ENCODE peak calls at places on chromosomes 5 and 9, in four cellular contexts. S is psoas muscle, O is A549, J is IMR-90. F is an unnamed sample. For H3K4me1, the result is how much of the 10 kb centered on the place peaks cover.

GRCh38 chr9:123339666-123340414 is 16.2 kb upstream of the CRB2 start:
- DNase-seq in O (no peak), J (no peak), S (no peak), F (no peak)

GRCh38 chr5:141848771-141849370 is 29.3 kb downstream of the PCDH1 start:
- DNase-seq in O (peak), J (peak), S (no peak), F (no peak)

GRCh38 chr9:127767909-127768331 is 10.5 kb downstream of the SH2D3C start:
- DNase-seq in O (no peak), J (peak), S (no peak), F (no peak)

GRCh38 chr5:74673011-74673790 is 11.8 kb upstream of the HEXB start:
- DNase-seq in J (peak), O (peak), S (no peak), F (no peak)

GRCh38 chr5:154713615-154714125 is 41.5 kb upstream of the LARP1 start:
- DNase-seq in S (no peak), J (peak), O (no peak), F (no peak)

GRCh38 chr5:42940853-42941252 is 99.3 kb downstream of the ANXA2R start:
- DNase-seq in J (no peak), S (no peak), O (no peak), F (no peak)

GRCh38 chr9:96651626-96652025 is 3.5 kb downstream of the PRXL2C start:
- DNase-seq in J (peak), S (no peak), O (peak), F (no peak)

GRCh38 chr9:112489876-112490661 is 3.4 kb downstream of the KIAA1958 start:
- DNase-seq in J (no peak), O (no peak), S (no peak), F (no peak)

GRCh38 chr9:136955943-136956335 is 3.9 kb downstream of the LCN12 start:
- DNase-seq in S (no peak), O (no peak), J (no peak), F (no peak)

GRCh38 chr5:38431242-38431853 is 125.1 kb downstream of the LIFR start:
- DNase-seq in J (no peak), S (no peak), O (no peak), F (no peak)

GRCh38 chr5:151696470-151697061 is 9.9 kb upstream of the SPARC start:
- DNase-seq in O (no peak), J (peak), S (peak), F (no peak)

GRCh38 chr5:35861718-35862117 is 5.0 kb downstream of the IL7R start:
- DNase-seq in J (peak), O (no peak), S (no peak), F (no peak)

GRCh38 chr9:137201205-137201868 is 796 bp upstream of the TPRN start:
- DNase-seq in O (no peak), J (no peak), S (no peak), F (no peak)

GRCh38 chr5:10594591-10595210 is 30.8 kb downstream of the ANKRD33B start:
- DNase-seq in S (no peak), J (peak), O (no peak), F (no peak)

GRCh38 chr9:14926941-14927624 is 16.9 kb upstream of the FREM1 start:
- DNase-seq in S (no peak), O (no peak), J (no peak), F (no peak)

GRCh38 chr5:158840193-158840592 is 259.5 kb downstream of the EBF1 start:
- DNase-seq in S (no peak), J (no peak), O (no peak), F (no peak)

GRCh38 chr5:71932131-71932635 is 175.1 kb upstream of the MAP1B start:
- DNase-seq in J (peak), O (peak), S (no peak), F (no peak)

GRCh38 chr9:83013261-83013610 is 49.7 kb downstream of the RASEF start:
- DNase-seq in S (no peak), J (peak), O (peak), F (no peak)

GRCh38 chr5:93120048-93120447 is 461.0 kb downstream of the NR2F1-AS1 start:
- DNase-seq in S (no peak), J (no peak), O (no peak), F (no peak)

GRCh38 chr5:38417658-38418017 is 138.8 kb downstream of the LIFR start:
- DNase-seq in J (no peak), O (no peak), S (no peak), F (no peak)

GRCh38 chr5:95487880-95488279 is 66.9 kb downstream of the SKIC3 start:
- DNase-seq in O (no peak), J (no peak), S (no peak), F (no peak)

GRCh38 chr9:97307091-97307490 is 368 bp upstream of the CCDC180 start:
- DNase-seq in S (peak), J (peak), O (no peak), F (no peak)

GRCh38 chr5:40406426-40407211 is 273.1 kb upstream of the PTGER4 start:
- DNase-seq in S (no peak), J (no peak), O (no peak), F (no peak)

GRCh38 chr5:148864113-148864841 is 37.9 kb downstream of the ADRB2 start:
- DNase-seq in J (peak), O (no peak), S (no peak), F (no peak)

GRCh38 chr9:129834489-129835127 is 467 bp downstream of the C9orf78 start:
- DNase-seq in O (no peak), S (no peak), J (no peak), F (no peak)

GRCh38 chr9:78021692-78022091 is 9.9 kb downstream of the GNAQ start:
- DNase-seq in S (no peak), J (no peak), O (no peak), F (no peak)

GRCh38 chr5:71533142-71533541 is 54.0 kb upstream of the MCCC2 start:
- DNase-seq in S (no peak), J (peak), O (no peak), F (no peak)

GRCh38 chr9:125890793-125891192 is 143.6 kb downstream of the PBX3 start:
- DNase-seq in O (no peak), J (no peak), S (no peak), F (no peak)

GRCh38 chr5:81759632-81760005 is 8.7 kb upstream of the SSBP2 start:
- DNase-seq in O (no peak), J (no peak), S (no peak), F (no peak)

GRCh38 chr5:569358-569867 is 42.7 kb upstream of the CEP72 start:
- DNase-seq in J (no peak), S (peak), O (no peak), F (no peak)

GRCh38 chr9:127248241-127248640 is 16.3 kb upstream of the GARNL3 start:
- DNase-seq in O (no peak), J (no peak), S (no peak), F (no peak)

GRCh38 chr5:133754575-133755169 is 142.3 kb upstream of the FSTL4 start:
- DNase-seq in O (peak), S (no peak), J (peak), F (no peak)

GRCh38 chr5:91119941-91120850 is 262.9 kb downstream of the ARRDC3 start:
- DNase-seq in O (no peak), S (peak), J (no peak), F (no peak)

DNA sequence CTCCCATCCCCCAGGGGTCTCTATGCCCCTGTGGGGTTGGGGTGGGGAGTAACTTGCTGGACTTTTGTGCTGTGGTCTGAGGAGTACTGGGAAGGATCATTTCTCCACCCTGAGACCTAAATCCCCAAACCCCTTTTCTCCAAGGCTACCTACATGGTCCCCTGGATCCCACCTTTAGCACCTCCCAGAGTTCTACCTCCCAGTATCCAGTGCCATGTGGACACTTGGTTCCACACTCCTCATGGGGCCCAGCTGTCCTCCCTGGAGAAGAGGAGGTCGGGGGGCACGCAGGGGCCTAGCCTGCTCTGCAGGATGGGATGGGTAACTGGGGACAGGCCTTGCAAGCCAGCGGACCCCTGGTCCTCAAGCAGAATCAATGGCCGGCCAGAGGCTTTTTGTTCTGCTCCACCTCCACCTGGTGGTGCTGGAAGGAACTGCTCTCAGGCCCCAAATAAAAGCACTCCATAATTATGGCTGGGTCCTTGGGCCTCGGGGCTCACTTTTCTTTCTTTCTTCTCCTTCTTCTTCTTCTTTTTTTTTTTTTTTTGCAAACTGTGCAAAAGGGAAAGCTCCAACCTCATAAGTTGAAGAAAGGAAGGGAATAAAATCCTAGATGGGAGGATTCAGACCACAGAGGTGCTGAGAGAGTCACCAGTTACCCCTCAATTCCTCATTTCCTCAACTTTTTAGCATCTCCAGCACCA is 68.4 kb downstream of the PSD2 start:
- DNase-seq in O (peak), S (peak), J (peak), F (peak)
- H3K27ac ChIP-seq in O (no peak), S (peak), J (no peak), F (no peak)

GRCh38 chr9:19379697-19380046 is 364 bp downstream of the RPS6 start:
- DNase-seq in S (peak), O (no peak), J (peak), F (no peak)

GRCh38 chr9:19376931-19377330 is 3.1 kb downstream of the RPS6 start:
- DNase-seq in O (no peak), J (no peak), S (no peak), F (no peak)

GRCh38 chr9:19379283-19379682 is 753 bp downstream of the RPS6 start:
- DNase-seq in O (no peak), J (no peak), S (no peak), F (no peak)

GRCh38 chr9:19378647-19379046 is 1.4 kb downstream of the RPS6 start:
- DNase-seq in O (no peak), S (no peak), J (no peak), F (no peak)

GRCh38 chr9:19378154-19378553 is 1.9 kb downstream of the RPS6 start:
- DNase-seq in S (no peak), O (no peak), J (no peak), F (no peak)
- H3K4me3 ChIP-seq in S (peak), O (peak), J (peak), F (no peak)

GRCh38 chr5:54756301-54756700 is 229.1 kb downstream of the ESM1 start:
- DNase-seq in J (no peak), S (no peak), O (no peak), F (no peak)
- H3K4me1 ChIP-seq in J (under half), S (under half), O (under half), F (under half)

GRCh38 chr5:111248571-111248970 is 24.4 kb downstream of the CAMK4 start:
- DNase-seq in O (no peak), J (no peak), S (no peak), F (no peak)
- H3K27ac ChIP-seq in O (no peak), J (no peak), S (no peak), F (no peak)

GRCh38 chr5:65808818-65809217 is 86.8 kb downstream of the NLN start:
- DNase-seq in S (no peak), J (peak), O (peak), F (no peak)
- H3K4me3 ChIP-seq in S (no peak), J (no peak), O (no peak), F (no peak)

DNA sequence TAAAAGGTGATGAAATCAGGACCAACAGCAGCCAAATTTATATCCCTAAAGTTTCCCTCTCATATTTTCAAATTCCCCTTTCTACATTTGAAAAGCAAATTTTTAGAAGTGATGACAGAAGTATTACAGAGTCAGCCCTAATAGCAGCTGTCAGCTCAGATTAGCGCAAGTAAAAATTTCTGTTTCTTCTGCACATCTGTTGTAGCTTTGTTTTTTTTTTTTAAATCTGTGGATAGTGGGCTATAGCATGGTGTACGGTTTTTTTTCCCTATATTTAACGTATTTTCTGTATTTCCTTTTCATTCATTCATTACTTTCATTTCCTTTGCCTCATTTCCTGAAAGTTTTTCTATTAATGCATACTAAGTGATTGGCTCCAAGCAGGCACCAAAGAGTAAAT is 99.1 kb downstream of the MACIR start:
- DNase-seq in J (no peak), O (no peak), S (no peak), F (no peak)
- H3K4me1 ChIP-seq in J (under half), O (under half), S (under half), F (under half)

DNA sequence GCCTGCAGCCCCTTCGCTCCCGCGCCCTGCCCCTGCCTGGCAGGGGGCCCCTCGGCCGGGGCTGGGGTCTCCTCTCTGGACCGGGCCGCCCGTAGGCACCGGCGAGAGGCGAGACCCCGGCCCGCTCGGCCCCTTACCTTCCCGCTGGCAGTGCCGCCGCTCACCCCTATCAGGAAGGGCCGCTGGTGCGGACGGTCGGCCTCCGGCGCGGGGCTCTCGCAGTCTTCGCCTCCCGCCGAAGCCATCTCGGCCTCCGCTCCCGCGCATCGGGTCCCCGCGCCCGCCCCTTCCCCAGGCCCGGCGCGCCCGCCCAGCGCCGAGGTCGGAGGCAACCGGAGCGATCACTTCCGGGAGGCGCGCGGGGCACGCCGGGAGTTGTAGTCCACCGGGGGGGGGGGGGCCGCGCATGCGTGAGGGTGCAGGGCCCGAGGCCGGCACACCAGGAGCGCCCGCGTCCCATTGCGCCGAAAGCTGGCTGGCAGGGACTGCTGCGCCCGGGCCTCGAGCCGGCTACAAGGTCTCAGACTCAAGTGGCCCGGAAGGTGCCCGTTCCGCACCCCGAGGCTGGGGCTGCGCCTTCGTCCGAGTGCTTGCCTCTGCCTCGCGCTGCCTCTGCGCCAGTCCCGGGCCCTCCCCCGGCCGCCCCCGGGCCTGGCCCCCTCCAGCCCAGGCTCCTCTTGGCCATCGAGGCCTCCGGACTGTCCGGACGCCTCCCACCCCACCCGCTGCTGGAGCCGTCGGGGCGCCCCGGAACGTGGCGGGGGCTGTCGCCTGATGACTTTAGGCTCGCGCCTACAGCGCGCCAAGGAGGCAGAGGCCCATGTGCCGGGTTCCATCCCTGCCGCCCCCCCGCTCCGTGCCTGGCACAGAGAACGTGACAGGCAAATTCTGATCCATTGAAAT is at the start of gene UCK1:
- DNase-seq in S (peak), J (peak), O (peak), F (peak)
- H3K27ac ChIP-seq in S (peak), J (peak), O (peak), F (peak)

GRCh38 chr9:33304367-33304766 is 14.1 kb downstream of the NFX1 start:
- DNase-seq in J (no peak), O (no peak), S (no peak), F (no peak)
- H3K4me3 ChIP-seq in J (no peak), O (no peak), S (no peak), F (no peak)

GRCh38 chr5:107604146-107604910 is 66.4 kb downstream of the EFNA5 start:
- DNase-seq in J (no peak), O (no peak), S (no peak), F (no peak)

GRCh38 chr5:107604990-107605389 is 65.7 kb downstream of the EFNA5 start:
- DNase-seq in S (no peak), O (no peak), J (peak), F (no peak)

GRCh38 chr5:107607656-107608368 is 62.9 kb downstream of the EFNA5 start:
- DNase-seq in O (peak), J (no peak), S (no peak), F (no peak)

GRCh38 chr5:107607196-107607595 is 63.5 kb downstream of the EFNA5 start:
- DNase-seq in S (no peak), O (no peak), J (no peak), F (no peak)

GRCh38 chr5:107605596-107606125 is 65.1 kb downstream of the EFNA5 start:
- DNase-seq in J (no peak), S (no peak), O (no peak), F (no peak)
- H3K4me1 ChIP-seq in J (under half), S (under half), O (under half), F (under half)

DNA sequence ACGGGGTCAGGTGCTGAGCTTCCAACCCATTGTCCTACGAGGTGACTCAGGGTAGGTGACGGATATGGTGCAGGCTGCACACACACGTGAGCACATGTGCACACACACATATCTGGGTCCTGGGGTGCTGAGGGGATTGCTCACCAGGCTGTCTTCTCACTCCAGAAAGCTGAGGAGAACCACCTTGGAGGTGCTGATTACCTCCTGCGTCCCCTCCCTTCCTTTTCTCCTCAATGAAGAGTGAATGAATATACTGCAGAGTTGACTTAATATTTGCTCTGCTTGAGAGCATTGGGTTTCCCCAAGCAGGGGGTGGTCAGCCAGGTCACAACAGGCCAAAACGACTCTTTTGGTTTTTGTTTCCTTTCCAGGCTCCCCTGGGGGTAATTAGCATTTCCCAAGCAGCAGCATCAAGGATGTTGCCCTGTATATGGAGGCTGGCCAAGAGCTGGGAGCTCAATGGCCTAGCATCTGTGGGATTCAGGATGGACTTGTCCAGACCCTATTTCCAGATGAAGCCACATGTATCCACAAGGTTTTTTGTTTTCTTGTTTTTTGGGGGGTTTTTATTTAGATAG is 49.7 kb downstream of the PDZD2 start:
- DNase-seq in O (no peak), S (no peak), J (no peak), F (no peak)
- H3K27ac ChIP-seq in O (no peak), S (no peak), J (no peak), F (no peak)